ENCODE peak calls at places on chromosomes 2 and 18, in ten cellular contexts. C is HCT116, L is cardiac fibroblast, R is WTC11, J is HFFc6, N is osteocyte, G is neural crest cell, Y is kidney, H is pancreas, Q is keratinocyte. A is an unnamed sample.

GRCh38 chr2:178044836-178045235 is 27.7 kb downstream of the PDE11A start:
- DNase-seq in J (no peak), G (no peak), R (no peak), C (no peak), Q (no peak), Y (no peak), L (no peak), H (no peak), N (no peak), A (no peak)

GRCh38 chr2:28568533-28568932 is 72.7 kb downstream of the PLB1 start:
- DNase-seq in Y (no peak), Q (no peak), C (no peak), R (no peak), G (no peak), N (no peak), L (peak), H (no peak), J (no peak), A (no peak)

GRCh38 chr18:78779996-78780718 is 199.5 kb upstream of the SALL3 start:
- DNase-seq in Y (no peak), Q (no peak), J (no peak), N (no peak), G (no peak), C (no peak), H (peak), R (no peak), L (no peak), A (no peak)

GRCh38 chr2:224309216-224309615 is 92.7 kb downstream of the FAM124B start:
- DNase-seq in R (no peak), Y (no peak), L (peak), Q (no peak), G (no peak), C (no peak), N (no peak), J (no peak), H (no peak), A (no peak)

GRCh38 chr18:50373531-50373930 is 1.3 kb upstream of the SKA1 start:
- DNase-seq in Y (no peak), L (no peak), C (no peak), N (no peak), J (no peak), R (no peak), G (no peak), Q (no peak), H (no peak), A (no peak)

GRCh38 chr2:99662761-99663341 is 173.0 kb upstream of the REV1 start:
- DNase-seq in G (no peak), C (no peak), R (no peak), Q (no peak), N (peak), H (no peak), Y (no peak), J (peak), L (peak), A (no peak)

GRCh38 chr2:236705295-236706114 is 135.9 kb downstream of the ACKR3 start:
- DNase-seq in Q (no peak), J (no peak), G (no peak), Y (no peak), H (peak), L (no peak), N (no peak), C (no peak), R (no peak), A (no peak)

GRCh38 chr2:219458996-219459395 is 24.4 kb downstream of the SPEG start:
- DNase-seq in Q (no peak), G (no peak), Y (peak), L (no peak), N (no peak), H (no peak), C (no peak), J (no peak), R (no peak), A (no peak)

GRCh38 chr2:215753808-215754207 is 259.5 kb downstream of the MREG start:
- DNase-seq in R (no peak), Q (no peak), N (no peak), C (no peak), J (no peak), L (no peak), H (no peak), Y (no peak), G (no peak), A (no peak)

GRCh38 chr2:157838442-157839161 is 37.5 kb downstream of the ACVR1 start:
- DNase-seq in C (peak), L (peak), N (no peak), G (no peak), R (no peak), Q (no peak), J (peak), H (peak), Y (no peak), A (no peak)

GRCh38 chr2:39743170-39743851 is 35.7 kb downstream of the THUMPD2 start:
- DNase-seq in G (no peak), N (no peak), C (no peak), H (no peak), L (peak), J (peak), Q (peak), Y (no peak), R (no peak), A (no peak)

GRCh38 chr2:102116675-102117471 is 25.7 kb upstream of the IL1R1 start:
- DNase-seq in J (no peak), C (no peak), Q (no peak), G (no peak), Y (no peak), H (no peak), R (no peak), N (no peak), L (peak), A (no peak)

GRCh38 chr2:63735931-63736820 is 105.5 kb upstream of the UGP2 start:
- DNase-seq in Q (no peak), H (no peak), R (no peak), N (no peak), J (peak), G (no peak), L (peak), Y (no peak), C (no peak), A (no peak)

GRCh38 chr18:34224423-34225217 is at the start of gene NOL4:
- DNase-seq in N (no peak), C (no peak), G (peak), Q (no peak), L (peak), J (no peak), Y (peak), H (peak), R (peak), A (peak)

GRCh38 chr2:149169653-149170052 is 131.2 kb downstream of the LYPD6B start:
- DNase-seq in C (peak), J (peak), G (no peak), Y (no peak), L (no peak), R (no peak), H (no peak), Q (peak), N (no peak), A (no peak)

GRCh38 chr18:63882333-63883141 is 5.0 kb upstream of the SERPINB2 start:
- DNase-seq in R (no peak), H (peak), N (no peak), L (peak), C (peak), J (peak), Q (peak), Y (no peak), G (no peak), A (no peak)

GRCh38 chr18:63320690-63321265 is 1.2 kb upstream of the BCL2 start:
- DNase-seq in J (peak), H (peak), C (no peak), L (peak), G (peak), R (peak), Y (peak), Q (no peak), N (no peak), A (peak)

GRCh38 chr18:44914028-44914427 is 233.3 kb downstream of the SETBP1 start:
- DNase-seq in R (no peak), G (no peak), J (no peak), C (no peak), Q (no peak), N (no peak), L (no peak), Y (no peak), H (no peak), A (no peak)

GRCh38 chr2:168669151-168669550 is 133.3 kb upstream of the NOSTRIN start:
- DNase-seq in H (no peak), N (no peak), J (peak), C (no peak), G (no peak), R (no peak), Q (no peak), L (peak), Y (no peak), A (no peak)

GRCh38 chr2:61660511-61661388 is 122.6 kb upstream of the XPO1 start:
- DNase-seq in G (no peak), Q (no peak), L (peak), C (no peak), R (no peak), N (no peak), H (no peak), J (no peak), Y (no peak), A (no peak)

GRCh38 chr2:60439219-60439974 is 114.1 kb downstream of the BCL11A start:
- DNase-seq in R (peak), H (no peak), G (no peak), J (no peak), N (no peak), Q (no peak), Y (peak), L (no peak), C (no peak), A (peak)
- TF ChIP-seq CTCF in R (peak), H (no peak), G (peak), J (peak), N (peak), Q (peak), Y (peak), L (no peak), C (peak), A (peak)

DNA sequence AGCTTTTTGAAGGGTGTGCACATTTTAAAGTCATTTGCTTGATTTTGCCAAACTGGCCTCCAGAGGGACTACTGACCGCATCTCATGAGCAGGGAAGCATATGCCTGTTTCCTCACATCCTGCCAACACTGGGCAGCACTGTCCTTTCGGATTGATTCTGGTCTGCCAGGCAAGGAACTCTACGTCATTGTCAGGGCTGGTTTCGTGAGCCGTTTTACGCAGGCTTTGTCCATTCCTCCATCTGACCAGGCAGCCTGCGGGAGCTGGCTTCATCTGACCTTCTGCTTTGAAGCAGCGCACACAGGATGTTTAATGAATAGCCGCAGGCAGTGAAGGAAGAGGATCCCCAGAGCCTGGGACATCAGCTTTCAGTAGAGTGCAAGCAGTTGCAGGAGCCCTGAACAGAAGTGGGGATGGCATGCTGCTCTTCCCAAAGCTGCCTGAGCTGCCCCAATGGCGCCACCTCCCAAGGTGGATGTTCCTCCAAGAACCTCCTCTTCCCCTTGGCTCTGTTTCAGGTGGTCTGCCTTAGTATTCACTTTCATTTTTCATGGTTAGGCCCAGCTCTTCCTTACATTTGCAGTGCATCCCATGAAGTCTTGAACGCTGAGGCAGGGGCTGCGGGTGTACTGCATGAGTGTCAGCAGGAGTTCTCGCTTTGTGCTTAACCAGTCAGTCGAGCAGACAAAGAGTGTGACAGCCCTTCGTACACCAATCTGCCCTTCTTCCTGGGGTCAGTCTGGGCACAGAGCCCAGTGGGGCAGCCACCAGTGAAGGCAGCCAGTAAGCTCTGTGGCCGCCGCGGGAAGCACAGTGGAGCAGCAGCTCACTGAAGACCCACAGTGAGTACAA is 46.5 kb upstream of the SEMA4C start:
- DNase-seq in G (no peak), Y (no peak), Q (no peak), J (no peak), R (no peak), L (no peak), N (no peak), C (no peak), H (no peak), A (no peak)
- TF ChIP-seq CTCF in G (no peak), Y (peak), Q (no peak), J (no peak), R (no peak), L (no peak), N (peak), C (no peak), H (no peak), A (no peak)

GRCh38 chr2:97750017-97750416 is 36.6 kb downstream of the ZAP70 start:
- DNase-seq in N (no peak), J (no peak), G (no peak), Y (no peak), L (no peak), H (no peak), Q (no peak), R (no peak), C (no peak), A (no peak)

GRCh38 chr2:97747716-97748115 is 34.3 kb downstream of the ZAP70 start:
- DNase-seq in J (no peak), G (no peak), L (peak), H (no peak), Q (no peak), R (no peak), C (no peak), Y (no peak), N (no peak), A (no peak)

GRCh38 chr2:97747285-97747684 is 33.9 kb downstream of the ZAP70 start:
- DNase-seq in C (no peak), R (no peak), H (no peak), N (no peak), Q (no peak), G (no peak), L (no peak), J (no peak), Y (no peak), A (no peak)

GRCh38 chr2:97749611-97750010 is 36.2 kb downstream of the ZAP70 start:
- DNase-seq in Q (no peak), H (no peak), J (no peak), Y (no peak), N (no peak), L (no peak), G (no peak), C (no peak), R (no peak), A (no peak)

DNA sequence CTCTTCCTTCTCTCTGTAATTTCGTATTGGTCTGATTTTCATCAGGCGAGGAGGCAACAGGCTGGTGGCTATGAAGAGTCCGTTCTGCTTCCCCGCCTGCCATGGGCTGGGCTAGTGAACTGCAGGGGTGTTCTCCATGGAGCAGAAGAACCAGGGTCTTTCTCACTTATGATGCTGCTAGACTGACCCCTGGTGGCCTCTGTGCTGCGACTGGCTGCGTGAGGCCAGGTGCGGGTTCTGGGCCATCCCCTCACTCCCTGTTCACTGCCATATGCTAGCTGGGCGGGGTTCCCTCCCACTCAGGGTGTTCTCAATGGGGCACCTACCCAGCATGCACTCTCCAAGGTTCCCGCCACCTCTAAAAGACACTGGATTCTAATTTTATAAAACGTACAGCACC is 35.0 kb downstream of the ZAP70 start:
- DNase-seq in H (no peak), C (no peak), Q (no peak), G (peak), R (peak), L (peak), Y (peak), J (no peak), N (no peak), A (peak)
- TF ChIP-seq CTCF in H (no peak), C (peak), Q (peak), G (peak), R (peak), L (peak), Y (peak), J (peak), N (peak), A (peak)

GRCh38 chr2:13884271-13884976 is 748.1 kb upstream of the LRATD1 start:
- DNase-seq in Y (no peak), N (no peak), J (no peak), R (no peak), G (no peak), C (no peak), L (peak), H (no peak), Q (no peak), A (no peak)
- TF ChIP-seq CTCF in Y (no peak), N (no peak), J (no peak), R (no peak), G (no peak), C (no peak), L (no peak), H (no peak), Q (no peak), A (no peak)

DNA sequence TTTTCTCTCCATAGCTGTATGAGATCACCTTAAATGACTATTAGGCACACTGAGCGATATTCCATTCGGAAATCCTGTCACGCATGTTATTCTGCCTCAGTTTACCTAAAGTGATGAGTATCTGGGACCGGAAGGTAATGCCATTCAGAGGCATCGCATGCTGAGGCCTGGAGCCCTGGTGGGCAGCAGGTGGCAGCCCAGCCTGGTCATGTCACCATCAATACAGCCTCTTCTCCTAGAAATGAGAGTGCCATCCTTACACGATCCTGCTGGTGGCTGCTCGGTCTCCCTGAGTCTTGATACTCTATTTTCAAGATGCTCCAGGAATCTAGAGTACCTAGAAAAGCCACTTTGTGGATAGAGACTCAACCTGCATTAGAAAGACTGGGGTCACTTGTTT is 119.8 kb downstream of the EIPR1 start:
- DNase-seq in Y (no peak), H (no peak), L (no peak), G (no peak), Q (no peak), C (no peak), N (no peak), R (no peak), J (no peak), A (no peak)
- TF ChIP-seq CTCF in Y (no peak), H (no peak), L (no peak), G (no peak), Q (no peak), C (no peak), N (no peak), R (no peak), J (no peak), A (no peak)